ENCODE peak calls at places on chromosome 13, in six cellular contexts. W, S, K, Y, F and L are unnamed samples.

GRCh38 chr13:44796597-44797517 is 192.4 kb downstream of the NUFIP1 start:
- DNase-seq in S (no peak), K (no peak), W (no peak), Y (no peak), F (no peak), L (no peak)

GRCh38 chr13:21458457-21458815 is 667 bp downstream of the ZDHHC20 start:
- DNase-seq in Y (no peak), S (peak), K (peak), W (peak), F (peak), L (no peak)

GRCh38 chr13:106083620-106084350 is 451.7 kb downstream of the EFNB2 start:
- DNase-seq in F (no peak), Y (no peak), K (peak), W (no peak), S (no peak), L (peak)

GRCh38 chr13:65090191-65090590 is 2139.9 kb downstream of the PCDH9 start:
- DNase-seq in F (no peak), S (no peak), K (no peak), Y (peak), W (no peak), L (peak)

GRCh38 chr13:44713793-44714469 is 137.8 kb upstream of the TSC22D1 start:
- DNase-seq in Y (peak), W (no peak), K (peak), S (no peak), F (no peak), L (peak)

GRCh38 chr13:51158365-51158764 is 47.3 kb upstream of the C13orf42 start:
- DNase-seq in K (no peak), S (no peak), W (no peak), Y (no peak), F (no peak), L (no peak)

GRCh38 chr13:95641291-95641811 is 3.2 kb downstream of the DZIP1 start:
- DNase-seq in Y (no peak), F (no peak), K (no peak), S (no peak), W (no peak), L (peak)

GRCh38 chr13:61774903-61775302 is 359.3 kb upstream of the PCDH20 start:
- DNase-seq in S (no peak), K (no peak), W (no peak), Y (no peak), F (no peak), L (no peak)

GRCh38 chr13:113804703-113805430 is 45.8 kb downstream of the TMEM255B start:
- DNase-seq in S (no peak), K (no peak), Y (no peak), W (no peak), F (no peak), L (no peak)

GRCh38 chr13:72384879-72385278 is 342.6 kb downstream of the MZT1 start:
- DNase-seq in F (no peak), W (no peak), S (no peak), K (no peak), Y (no peak), L (peak)

GRCh38 chr13:25771208-25771607 is 280.6 kb downstream of the SHISA2 start:
- DNase-seq in Y (no peak), F (no peak), W (peak), S (no peak), K (no peak), L (peak)

GRCh38 chr13:42747399-42747873 is 33.9 kb upstream of the FAM216B start:
- DNase-seq in F (no peak), K (no peak), W (no peak), S (no peak), Y (peak), L (peak)

GRCh38 chr13:113046883-113047244 is 58.7 kb upstream of the F7 start:
- DNase-seq in F (no peak), Y (no peak), W (no peak), K (no peak), S (no peak), L (no peak)